ENCODE peak calls at places on chromosome 9, in seven cellular contexts. One of them, this sample, is unnamed.

GRCh38 chr9:136578915-136579637 is 33.2 kb upstream of the NOTCH1 start:
- DNase-seq in esophagus muscularis mucosa: no peak
- DNase-seq in fibroblast of the aortic adventitia: no peak
- DNase-seq in ovary: no peak
- DNase-seq in IMR-90: no peak
- DNase-seq in neural crest cell: no peak
- DNase-seq in dorsolateral prefrontal cortex: no peak
- DNase-seq in this sample: no peak

GRCh38 chr9:757246-757881 is 84.1 kb upstream of the DMRT1 start:
- DNase-seq in esophagus muscularis mucosa: peak
- DNase-seq in fibroblast of the aortic adventitia: peak
- DNase-seq in ovary: peak
- DNase-seq in IMR-90: peak
- DNase-seq in neural crest cell: no peak
- DNase-seq in dorsolateral prefrontal cortex: no peak
- DNase-seq in this sample: peak

GRCh38 chr9:34282096-34282495 is 47.0 kb downstream of the KIF24 start:
- DNase-seq in esophagus muscularis mucosa: no peak
- DNase-seq in fibroblast of the aortic adventitia: peak
- DNase-seq in ovary: no peak
- DNase-seq in IMR-90: peak
- DNase-seq in neural crest cell: no peak
- DNase-seq in dorsolateral prefrontal cortex: no peak
- DNase-seq in this sample: no peak

GRCh38 chr9:123372766-123373446 is 16.9 kb downstream of the CRB2 start:
- DNase-seq in esophagus muscularis mucosa: no peak
- DNase-seq in fibroblast of the aortic adventitia: no peak
- DNase-seq in ovary: no peak
- DNase-seq in IMR-90: no peak
- DNase-seq in neural crest cell: no peak
- DNase-seq in dorsolateral prefrontal cortex: no peak
- DNase-seq in this sample: no peak

GRCh38 chr9:14814229-14814628 is 91.7 kb upstream of the CER1 start:
- DNase-seq in esophagus muscularis mucosa: no peak
- DNase-seq in fibroblast of the aortic adventitia: no peak
- DNase-seq in ovary: no peak
- DNase-seq in IMR-90: no peak
- DNase-seq in neural crest cell: no peak
- DNase-seq in dorsolateral prefrontal cortex: no peak
- DNase-seq in this sample: no peak

GRCh38 chr9:136321561-136321960 is 5.8 kb upstream of the GPSM1 start:
- DNase-seq in esophagus muscularis mucosa: no peak
- DNase-seq in fibroblast of the aortic adventitia: no peak
- DNase-seq in ovary: no peak
- DNase-seq in IMR-90: no peak
- DNase-seq in neural crest cell: no peak
- DNase-seq in dorsolateral prefrontal cortex: no peak
- DNase-seq in this sample: no peak

GRCh38 chr9:14153310-14153720 is 160.6 kb downstream of the NFIB start:
- DNase-seq in esophagus muscularis mucosa: no peak
- DNase-seq in fibroblast of the aortic adventitia: peak
- DNase-seq in ovary: no peak
- DNase-seq in IMR-90: no peak
- DNase-seq in neural crest cell: no peak
- DNase-seq in dorsolateral prefrontal cortex: no peak
- DNase-seq in this sample: no peak

GRCh38 chr9:128523199-128523925 is 18.8 kb downstream of the GLE1 start:
- DNase-seq in esophagus muscularis mucosa: no peak
- DNase-seq in fibroblast of the aortic adventitia: peak
- DNase-seq in ovary: peak
- DNase-seq in IMR-90: peak
- DNase-seq in neural crest cell: peak
- DNase-seq in dorsolateral prefrontal cortex: peak
- DNase-seq in this sample: no peak

GRCh38 chr9:23851024-23851629 is 25.1 kb upstream of the ELAVL2 start:
- DNase-seq in esophagus muscularis mucosa: no peak
- DNase-seq in fibroblast of the aortic adventitia: no peak
- DNase-seq in ovary: no peak
- DNase-seq in IMR-90: no peak
- DNase-seq in neural crest cell: peak
- DNase-seq in dorsolateral prefrontal cortex: no peak
- DNase-seq in this sample: no peak

GRCh38 chr9:91572044-91572443 is 148.4 kb upstream of the NFIL3 start:
- DNase-seq in esophagus muscularis mucosa: peak
- DNase-seq in fibroblast of the aortic adventitia: peak
- DNase-seq in ovary: no peak
- DNase-seq in IMR-90: peak
- DNase-seq in neural crest cell: no peak
- DNase-seq in dorsolateral prefrontal cortex: no peak
- DNase-seq in this sample: no peak

GRCh38 chr9:100492952-100493351 is 20.0 kb downstream of the TMEFF1 start:
- DNase-seq in esophagus muscularis mucosa: no peak
- DNase-seq in fibroblast of the aortic adventitia: peak
- DNase-seq in ovary: no peak
- DNase-seq in IMR-90: peak
- DNase-seq in neural crest cell: no peak
- DNase-seq in dorsolateral prefrontal cortex: no peak
- DNase-seq in this sample: no peak

GRCh38 chr9:85944672-85945071 is 3.7 kb downstream of the NAA35 start:
- DNase-seq in esophagus muscularis mucosa: no peak
- DNase-seq in fibroblast of the aortic adventitia: no peak
- DNase-seq in ovary: no peak
- DNase-seq in IMR-90: no peak
- DNase-seq in neural crest cell: no peak
- DNase-seq in dorsolateral prefrontal cortex: no peak
- DNase-seq in this sample: no peak

GRCh38 chr9:12817702-12818101 is 42.9 kb downstream of the LURAP1L start:
- DNase-seq in esophagus muscularis mucosa: no peak
- DNase-seq in fibroblast of the aortic adventitia: peak
- DNase-seq in ovary: no peak
- DNase-seq in IMR-90: peak
- DNase-seq in neural crest cell: no peak
- DNase-seq in dorsolateral prefrontal cortex: no peak
- DNase-seq in this sample: no peak

GRCh38 chr9:94627287-94627686 is 12.0 kb downstream of the FBP1 start:
- DNase-seq in esophagus muscularis mucosa: no peak
- DNase-seq in fibroblast of the aortic adventitia: no peak
- DNase-seq in ovary: no peak
- DNase-seq in IMR-90: no peak
- DNase-seq in neural crest cell: no peak
- DNase-seq in dorsolateral prefrontal cortex: no peak
- DNase-seq in this sample: no peak

GRCh38 chr9:94622087-94622486 is 17.2 kb downstream of the FBP1 start:
- DNase-seq in esophagus muscularis mucosa: no peak
- DNase-seq in fibroblast of the aortic adventitia: no peak
- DNase-seq in ovary: no peak
- DNase-seq in IMR-90: no peak
- DNase-seq in neural crest cell: no peak
- DNase-seq in dorsolateral prefrontal cortex: no peak
- DNase-seq in this sample: no peak

GRCh38 chr9:94624621-94625020 is 14.7 kb downstream of the FBP1 start:
- DNase-seq in esophagus muscularis mucosa: no peak
- DNase-seq in fibroblast of the aortic adventitia: peak
- DNase-seq in ovary: no peak
- DNase-seq in IMR-90: no peak
- DNase-seq in neural crest cell: no peak
- DNase-seq in dorsolateral prefrontal cortex: no peak
- DNase-seq in this sample: no peak

GRCh38 chr9:94625835-94626234 is 13.5 kb downstream of the FBP1 start:
- DNase-seq in esophagus muscularis mucosa: no peak
- DNase-seq in fibroblast of the aortic adventitia: no peak
- DNase-seq in ovary: no peak
- DNase-seq in IMR-90: no peak
- DNase-seq in neural crest cell: no peak
- DNase-seq in dorsolateral prefrontal cortex: no peak
- DNase-seq in this sample: no peak

DNA sequence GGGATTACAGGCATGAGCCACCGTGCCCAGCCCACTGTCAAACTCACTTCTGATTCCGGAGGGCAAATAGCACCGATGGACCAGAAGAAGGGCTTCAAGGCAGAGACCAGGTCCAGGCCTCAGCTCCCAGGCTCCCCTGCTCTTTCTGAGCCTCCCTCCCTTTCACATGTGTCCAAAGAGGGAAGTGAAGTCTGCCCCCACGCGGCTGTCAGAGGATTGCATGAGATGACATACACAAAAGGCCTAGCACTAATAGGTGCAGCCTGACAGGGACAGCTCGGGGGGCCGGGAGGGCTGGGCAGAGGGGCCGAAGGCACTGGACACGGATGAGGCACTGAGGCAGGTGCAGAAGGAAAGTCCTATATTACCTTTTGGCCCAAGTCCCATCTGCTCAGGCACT is 16.1 kb downstream of the FBP1 start:
- DNase-seq in esophagus muscularis mucosa: no peak
- DNase-seq in fibroblast of the aortic adventitia: no peak
- DNase-seq in ovary: no peak
- DNase-seq in IMR-90: no peak
- DNase-seq in neural crest cell: peak
- DNase-seq in dorsolateral prefrontal cortex: no peak
- DNase-seq in this sample: peak
- TF ChIP-seq CTCF in esophagus muscularis mucosa: no peak
- TF ChIP-seq CTCF in fibroblast of the aortic adventitia: peak
- TF ChIP-seq CTCF in ovary: no peak
- TF ChIP-seq CTCF in IMR-90: no peak
- TF ChIP-seq CTCF in neural crest cell: peak
- TF ChIP-seq CTCF in dorsolateral prefrontal cortex: no peak
- TF ChIP-seq CTCF in this sample: peak

DNA sequence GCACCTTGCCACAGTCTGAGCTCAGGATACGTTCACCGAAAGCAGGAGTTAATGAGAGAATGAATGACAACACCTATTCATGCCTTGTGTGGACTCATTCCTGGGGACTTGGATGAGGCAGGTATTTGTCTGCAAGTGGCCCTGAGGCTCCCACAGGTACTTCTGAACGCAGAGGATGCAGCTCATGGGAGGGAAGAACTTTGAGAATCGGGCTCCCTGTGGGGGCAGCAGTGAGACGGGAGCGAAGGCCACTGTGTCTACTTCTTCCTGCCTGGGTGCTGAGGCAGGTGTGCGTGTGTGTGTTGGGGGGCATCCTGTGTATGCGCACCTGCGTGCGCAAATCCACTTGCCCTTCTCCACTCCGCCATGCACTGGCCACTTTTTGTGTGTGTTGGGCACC is 42.2 kb downstream of the PTPN3 start:
- DNase-seq in esophagus muscularis mucosa: no peak
- DNase-seq in fibroblast of the aortic adventitia: no peak
- DNase-seq in ovary: no peak
- DNase-seq in IMR-90: no peak
- DNase-seq in neural crest cell: no peak
- DNase-seq in dorsolateral prefrontal cortex: no peak
- DNase-seq in this sample: no peak
- TF ChIP-seq CTCF in esophagus muscularis mucosa: no peak
- TF ChIP-seq CTCF in fibroblast of the aortic adventitia: no peak
- TF ChIP-seq CTCF in ovary: no peak
- TF ChIP-seq CTCF in IMR-90: no peak
- TF ChIP-seq CTCF in neural crest cell: no peak
- TF ChIP-seq CTCF in dorsolateral prefrontal cortex: no peak
- TF ChIP-seq CTCF in this sample: no peak

GRCh38 chr9:93365427-93366118 is 85.9 kb upstream of the FAM120A start:
- DNase-seq in esophagus muscularis mucosa: no peak
- DNase-seq in fibroblast of the aortic adventitia: no peak
- DNase-seq in ovary: no peak
- DNase-seq in IMR-90: no peak
- DNase-seq in neural crest cell: no peak
- DNase-seq in dorsolateral prefrontal cortex: no peak
- DNase-seq in this sample: no peak
- TF ChIP-seq CTCF in esophagus muscularis mucosa: no peak
- TF ChIP-seq CTCF in fibroblast of the aortic adventitia: no peak
- TF ChIP-seq CTCF in ovary: no peak
- TF ChIP-seq CTCF in IMR-90: no peak
- TF ChIP-seq CTCF in neural crest cell: no peak
- TF ChIP-seq CTCF in dorsolateral prefrontal cortex: no peak
- TF ChIP-seq CTCF in this sample: no peak

GRCh38 chr9:21491742-21492141 is 9.6 kb upstream of the IFNE start:
- DNase-seq in esophagus muscularis mucosa: no peak
- DNase-seq in fibroblast of the aortic adventitia: peak
- DNase-seq in ovary: no peak
- DNase-seq in IMR-90: no peak
- DNase-seq in neural crest cell: no peak
- DNase-seq in dorsolateral prefrontal cortex: no peak
- DNase-seq in this sample: no peak
- TF ChIP-seq CTCF in esophagus muscularis mucosa: no peak
- TF ChIP-seq CTCF in fibroblast of the aortic adventitia: peak
- TF ChIP-seq CTCF in ovary: no peak
- TF ChIP-seq CTCF in IMR-90: peak
- TF ChIP-seq CTCF in neural crest cell: no peak
- TF ChIP-seq CTCF in dorsolateral prefrontal cortex: no peak
- TF ChIP-seq CTCF in this sample: no peak

DNA sequence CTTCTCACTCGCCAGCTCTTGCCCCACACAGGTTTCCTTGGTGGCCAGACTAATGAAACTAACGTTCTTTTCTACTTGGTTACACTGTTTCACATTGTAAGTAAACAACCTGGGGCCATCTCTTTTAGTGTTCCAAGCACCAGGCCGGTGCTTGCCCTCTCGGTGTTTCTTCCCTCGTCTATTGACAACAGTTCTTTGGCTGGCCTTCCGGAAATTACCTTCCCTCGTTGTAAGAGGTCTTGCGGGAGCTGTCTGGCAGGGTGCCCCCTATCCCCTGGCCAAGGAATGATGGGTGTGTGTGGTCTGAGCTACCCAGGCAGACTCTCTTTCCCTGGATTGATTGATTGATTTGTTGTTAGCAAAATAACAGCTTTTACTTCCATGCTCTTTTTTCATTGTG is 918 bp upstream of the MYMK start:
- DNase-seq in esophagus muscularis mucosa: no peak
- DNase-seq in fibroblast of the aortic adventitia: no peak
- DNase-seq in ovary: no peak
- DNase-seq in IMR-90: no peak
- DNase-seq in neural crest cell: no peak
- DNase-seq in dorsolateral prefrontal cortex: no peak
- DNase-seq in this sample: no peak
- TF ChIP-seq CTCF in esophagus muscularis mucosa: no peak
- TF ChIP-seq CTCF in fibroblast of the aortic adventitia: no peak
- TF ChIP-seq CTCF in ovary: no peak
- TF ChIP-seq CTCF in IMR-90: no peak
- TF ChIP-seq CTCF in neural crest cell: no peak
- TF ChIP-seq CTCF in dorsolateral prefrontal cortex: no peak
- TF ChIP-seq CTCF in this sample: no peak